ENCODE peak calls at places on chromosomes 11 and 22, in ten cellular contexts. D is colonic mucosa; V is Calu3; Y is MM.1S; K is astrocyte of the spinal cord; B is CD8-positive, alpha-beta T cell; Q is right lobe of liver; F is AG09319; U is fibroblast of lung; T is AG09309. Z is an unnamed sample.

GRCh38 chr11:77114089-77114463 is 11.4 kb downstream of the OMP start:
- DNase-seq in K (no peak), U (no peak), T (no peak), Y (no peak), D (no peak), F (no peak), B (no peak), Q (no peak), V (no peak), Z (no peak)

GRCh38 chr22:33577862-33578411 is 342.3 kb downstream of the LARGE1 start:
- DNase-seq in K (no peak), T (no peak), Y (no peak), D (no peak), Q (no peak), B (no peak), F (no peak), U (peak), V (peak), Z (no peak)

GRCh38 chr11:44470849-44471248 is 94.6 kb upstream of the CD82 start:
- DNase-seq in Q (no peak), V (no peak), D (no peak), F (no peak), U (no peak), K (no peak), B (no peak), T (no peak), Y (no peak), Z (no peak)

GRCh38 chr11:43943931-43944751 is 1.7 kb downstream of the C11orf96 start:
- DNase-seq in U (peak), D (no peak), Y (peak), K (peak), B (no peak), Q (no peak), F (no peak), V (peak), T (no peak), Z (no peak)

GRCh38 chr11:33471541-33471940 is 214.4 kb downstream of the HIPK3 start:
- DNase-seq in D (no peak), K (peak), U (no peak), B (no peak), F (no peak), Y (no peak), T (no peak), V (no peak), Q (peak), Z (no peak)

GRCh38 chr11:123111465-123111864 is 49.5 kb upstream of the HSPA8 start:
- DNase-seq in Y (peak), V (peak), T (no peak), K (peak), D (no peak), Q (no peak), U (peak), F (no peak), B (no peak), Z (peak)

GRCh38 chr11:43989162-43989961 is 46.9 kb downstream of the C11orf96 start:
- DNase-seq in D (no peak), T (no peak), K (no peak), U (no peak), V (no peak), F (no peak), Y (no peak), Q (peak), B (no peak), Z (no peak)

GRCh38 chr11:47992959-47993820 is 12.8 kb downstream of the PTPRJ start:
- DNase-seq in V (peak), Y (no peak), U (peak), Q (no peak), T (no peak), F (no peak), K (peak), D (no peak), B (no peak), Z (no peak)

GRCh38 chr11:121722431-121723256 is 269.9 kb upstream of the SORL1-AS1 start:
- DNase-seq in F (peak), B (no peak), Q (peak), V (peak), D (peak), T (peak), Y (no peak), U (peak), K (peak), Z (no peak)

GRCh38 chr22:26289486-26290250 is 120.4 kb downstream of the SEZ6L start:
- DNase-seq in B (no peak), Y (no peak), U (no peak), D (no peak), K (no peak), F (no peak), V (no peak), Q (no peak), T (no peak), Z (no peak)

GRCh38 chr22:40202225-40202944 is 24.7 kb downstream of the TNRC6B start:
- DNase-seq in K (no peak), T (no peak), U (no peak), V (no peak), B (no peak), F (no peak), Y (peak), Q (no peak), D (no peak), Z (no peak)

GRCh38 chr11:128208329-128209220 is 378.8 kb downstream of the ETS1 start:
- DNase-seq in V (peak), U (peak), T (peak), Y (no peak), Q (no peak), F (peak), K (peak), D (no peak), B (no peak), Z (no peak)

GRCh38 chr11:69718147-69718546 is 14.3 kb upstream of the FGF19 start:
- DNase-seq in U (no peak), Q (no peak), Y (no peak), V (peak), B (no peak), F (no peak), T (no peak), D (no peak), K (peak), Z (peak)

GRCh38 chr22:43180670-43181069 is 6.3 kb downstream of the TTLL12 start:
- DNase-seq in K (no peak), F (no peak), U (no peak), V (no peak), B (no peak), Q (no peak), T (no peak), Y (no peak), D (no peak), Z (no peak)

GRCh38 chr22:27108425-27109114 is 451.2 kb downstream of the MIAT start:
- DNase-seq in T (no peak), D (no peak), Y (no peak), U (peak), Q (no peak), F (no peak), V (no peak), B (no peak), K (no peak), Z (no peak)

GRCh38 chr22:29979645-29980303 is 96.8 kb downstream of the MTMR3 start:
- DNase-seq in T (no peak), V (no peak), F (no peak), K (no peak), U (peak), Y (no peak), D (no peak), Q (no peak), B (no peak), Z (peak)

GRCh38 chr11:77259681-77260080 is 41.8 kb downstream of the GDPD4 start:
- DNase-seq in D (no peak), U (peak), B (no peak), K (peak), F (peak), V (no peak), Q (no peak), Y (no peak), T (no peak), Z (no peak)

GRCh38 chr22:18013436-18013835 is 10.9 kb downstream of the MICAL3 start:
- DNase-seq in V (no peak), B (no peak), T (no peak), D (no peak), F (no peak), Y (no peak), Q (no peak), K (no peak), U (no peak), Z (no peak)

GRCh38 chr11:120178441-120179070 is 32.3 kb upstream of the OAF start:
- DNase-seq in Q (no peak), D (no peak), U (peak), F (no peak), K (no peak), B (no peak), Y (no peak), V (no peak), T (no peak), Z (no peak)

GRCh38 chr11:76669901-76670474 is 559 bp downstream of the LRRC32 start:
- DNase-seq in U (peak), K (peak), B (no peak), D (peak), Q (no peak), Y (no peak), T (no peak), F (peak), V (no peak), Z (no peak)

GRCh38 chr22:38867124-38867455 is 4.9 kb downstream of the CBX6 start:
- DNase-seq in F (no peak), T (no peak), U (no peak), V (no peak), D (no peak), B (no peak), Y (no peak), Q (no peak), K (no peak), Z (no peak)

GRCh38 chr11:96012086-96012824 is 88.3 kb upstream of the MTMR2 start:
- DNase-seq in T (peak), K (peak), Q (no peak), U (peak), B (peak), Y (peak), D (peak), F (peak), V (peak), Z (peak)

GRCh38 chr11:76803811-76804600 is 20.9 kb downstream of the TSKU start:
- DNase-seq in B (no peak), Y (no peak), F (no peak), U (peak), D (peak), K (no peak), Q (peak), V (no peak), T (no peak), Z (no peak)

GRCh38 chr11:1765871-1766718 is 2.4 kb upstream of the CTSD start:
- DNase-seq in Q (no peak), V (no peak), K (no peak), B (no peak), U (no peak), Y (no peak), T (no peak), F (no peak), D (no peak), Z (no peak)

GRCh38 chr22:44685384-44686056 is 16.5 kb upstream of the PRR5 start:
- DNase-seq in V (peak), B (peak), K (no peak), F (no peak), D (peak), Y (peak), Q (no peak), T (no peak), U (peak), Z (peak)

GRCh38 chr11:69864589-69864929 is 45.3 kb upstream of the FGF3 start:
- DNase-seq in F (no peak), K (no peak), B (no peak), D (no peak), T (no peak), U (no peak), V (no peak), Y (no peak), Q (no peak), Z (no peak)

GRCh38 chr11:77126861-77127673 is 979 bp upstream of the MYO7A start:
- DNase-seq in D (peak), V (peak), Y (peak), B (peak), T (no peak), U (no peak), Q (peak), K (peak), F (no peak), Z (peak)

GRCh38 chr11:88293931-88294330 is 43.6 kb downstream of the CTSC start:
- DNase-seq in D (no peak), U (peak), K (peak), V (no peak), F (peak), Y (no peak), T (peak), B (no peak), Q (no peak), Z (no peak)

GRCh38 chr11:7533199-7534029 is 19.6 kb downstream of the PPFIBP2 start:
- DNase-seq in Y (no peak), T (no peak), F (no peak), Q (no peak), D (no peak), U (no peak), V (no peak), B (no peak), K (no peak), Z (no peak)

GRCh38 chr11:67545280-67545679 is 22.0 kb upstream of the CABP2 start:
- DNase-seq in Y (no peak), B (no peak), U (no peak), V (peak), F (no peak), D (peak), K (no peak), T (no peak), Q (peak), Z (no peak)

GRCh38 chr11:75437966-75438659 is 5.1 kb upstream of the KLHL35 start:
- DNase-seq in T (no peak), D (no peak), B (no peak), Q (no peak), V (no peak), U (no peak), F (no peak), Y (no peak), K (no peak), Z (no peak)

GRCh38 chr11:72326151-72326842 is 82.3 kb upstream of the PHOX2A start:
- DNase-seq in K (peak), Y (no peak), U (peak), Q (no peak), B (no peak), F (no peak), D (no peak), T (peak), V (no peak), Z (no peak)

GRCh38 chr11:95487391-95487790 is 256.4 kb upstream of the SESN3 start:
- DNase-seq in K (no peak), U (peak), V (no peak), T (no peak), B (no peak), F (no peak), Y (no peak), Q (no peak), D (no peak), Z (peak)

GRCh38 chr11:114179234-114179941 is 116.8 kb upstream of the NNMT start:
- DNase-seq in K (peak), Q (peak), V (no peak), T (no peak), B (no peak), F (no peak), Y (no peak), D (peak), U (no peak), Z (no peak)

GRCh38 chr22:39309881-39310714 is 9.3 kb downstream of the RPL3 start:
- DNase-seq in D (no peak), Q (no peak), B (no peak), Y (no peak), V (no peak), K (no peak), T (no peak), U (no peak), F (no peak), Z (no peak)

GRCh38 chr11:133605493-133605892 is 73.2 kb upstream of the OPCML start:
- DNase-seq in D (no peak), Q (no peak), B (no peak), T (no peak), K (no peak), F (no peak), V (no peak), Y (no peak), U (no peak), Z (no peak)

GRCh38 chr11:123301696-123302400 is 106.8 kb upstream of the CLMP start:
- DNase-seq in B (peak), V (peak), T (no peak), F (no peak), D (peak), K (peak), Q (peak), Y (peak), U (peak), Z (peak)

GRCh38 chr11:30608534-30608933 is 22.4 kb upstream of the MPPED2 start:
- DNase-seq in Q (no peak), V (no peak), U (no peak), Y (no peak), B (no peak), D (no peak), T (no peak), F (no peak), K (no peak), Z (no peak)

GRCh38 chr11:30605036-30605435 is 18.9 kb upstream of the MPPED2 start:
- DNase-seq in U (no peak), Q (no peak), K (no peak), B (no peak), F (no peak), Y (peak), D (no peak), T (no peak), V (no peak), Z (no peak)

GRCh38 chr11:30603357-30603756 is 17.2 kb upstream of the MPPED2 start:
- DNase-seq in Y (no peak), D (no peak), K (no peak), B (no peak), Q (no peak), F (no peak), V (no peak), U (no peak), T (no peak), Z (no peak)
- TF ChIP-seq CTCF in Y (no peak), D (no peak), K (no peak), B (no peak), Q (no peak), F (no peak), V (no peak), U (no peak), T (no peak), Z (no peak)

GRCh38 chr22:36772451-36772850 is 3.5 kb downstream of the IFT27 start:
- DNase-seq in T (no peak), K (no peak), V (no peak), U (peak), Y (no peak), B (no peak), F (no peak), D (no peak), Q (no peak), Z (no peak)

GRCh38 chr22:36775589-36775965 is 342 bp downstream of the IFT27 start:
- DNase-seq in U (peak), B (peak), V (peak), Q (peak), D (peak), K (peak), F (no peak), Y (peak), T (no peak), Z (peak)

GRCh38 chr22:36771376-36772063 is 4.4 kb downstream of the IFT27 start:
- DNase-seq in D (no peak), B (no peak), Q (no peak), F (no peak), V (no peak), U (no peak), K (no peak), T (no peak), Y (no peak), Z (no peak)

GRCh38 chr22:36775966-36776669 is at the start of gene IFT27:
- DNase-seq in B (peak), V (peak), U (peak), F (peak), T (peak), Q (peak), Y (peak), K (peak), D (peak), Z (peak)

GRCh38 chr22:36773935-36774334 is 2.0 kb downstream of the IFT27 start:
- DNase-seq in K (peak), V (no peak), B (no peak), Y (peak), T (peak), U (peak), F (no peak), Q (no peak), D (no peak), Z (no peak)
- TF ChIP-seq CTCF in K (peak), V (no peak), B (no peak), Y (peak), T (peak), U (peak), F (peak), Q (no peak), D (no peak), Z (no peak)

DNA sequence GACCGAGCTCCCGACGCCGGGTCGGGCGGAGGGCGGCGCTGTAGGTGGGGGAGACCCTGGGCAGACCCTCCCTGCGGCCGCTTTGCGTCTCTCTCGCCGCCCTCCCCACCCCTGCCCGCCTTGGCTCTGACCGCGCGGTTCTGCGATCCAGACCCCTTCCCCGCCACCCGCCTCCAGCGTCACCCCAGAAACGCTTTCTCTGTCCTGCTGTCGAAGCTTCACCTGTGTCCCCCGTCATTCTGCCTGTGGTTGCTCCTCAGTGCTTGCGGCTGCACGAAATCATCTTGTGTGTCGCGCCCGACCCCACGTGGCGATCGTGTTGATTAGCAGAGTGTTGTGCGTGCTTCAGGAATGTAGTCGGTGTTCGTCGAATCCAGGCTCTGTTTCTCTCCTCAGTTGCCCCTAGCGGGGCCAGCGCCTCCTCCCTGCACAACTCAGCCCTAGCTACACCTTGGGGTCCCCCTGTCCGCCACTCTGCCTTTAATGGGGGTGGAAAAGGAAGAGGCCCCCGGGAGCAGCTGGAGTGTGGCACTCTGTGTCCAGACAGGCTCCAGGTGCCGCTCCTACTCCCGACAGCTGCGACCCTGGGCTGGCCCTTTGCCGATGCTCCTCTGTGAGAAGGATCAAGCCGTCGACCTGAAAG is 851 bp downstream of the PTDSS2 start:
- DNase-seq in U (peak), D (peak), V (peak), F (no peak), K (peak), B (peak), Y (peak), Q (peak), T (no peak), Z (peak)
- TF ChIP-seq CTCF in U (no peak), D (no peak), V (no peak), F (no peak), K (peak), B (peak), Y (peak), Q (no peak), T (peak), Z (no peak)

DNA sequence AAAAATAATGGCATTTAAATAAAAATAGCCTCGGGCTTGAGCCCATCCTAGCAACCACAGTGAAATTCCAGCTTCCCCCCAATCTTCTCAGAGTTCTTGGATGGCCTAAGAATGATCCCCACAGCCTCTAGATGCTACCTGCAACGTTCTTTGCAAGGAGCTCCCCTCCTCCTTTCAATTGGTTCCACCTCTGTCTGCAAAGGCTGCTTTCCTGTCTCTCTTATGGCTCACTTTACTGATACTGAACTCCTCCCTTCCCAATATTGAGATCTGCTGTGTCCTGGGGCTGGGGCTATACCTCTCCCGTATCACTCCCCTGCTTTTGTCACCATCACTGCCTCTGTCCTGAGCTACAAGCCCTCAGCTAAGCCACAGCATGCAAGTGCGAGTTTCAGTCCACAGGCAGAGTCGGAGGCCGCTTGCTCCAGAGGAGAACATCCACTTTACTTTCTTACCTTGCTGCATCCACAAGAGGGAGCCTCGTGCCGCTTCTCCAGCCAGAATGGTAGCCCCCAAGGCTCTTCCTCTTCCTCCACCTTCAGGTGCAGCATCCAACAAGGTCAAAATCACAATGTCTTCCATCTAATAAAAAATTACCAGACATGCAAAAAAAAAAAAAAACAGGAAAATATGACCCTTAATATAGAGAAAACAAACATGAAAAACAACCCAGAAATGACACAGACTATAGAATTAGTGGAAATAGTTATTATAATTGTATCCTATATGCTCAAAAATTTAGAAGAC is 48.6 kb upstream of the TMEM45B start:
- DNase-seq in V (peak), Y (peak), F (no peak), K (peak), D (peak), T (no peak), B (no peak), Q (peak), U (peak), Z (no peak)
- TF ChIP-seq CTCF in V (peak), Y (peak), F (peak), K (peak), D (peak), T (peak), B (peak), Q (peak), U (peak), Z (peak)